ENCODE peak calls at places on chromosomes 11 and 22, in eight cellular contexts. One of them, this sample, is unnamed.

GRCh38 chr22:37019309-37020191 is at the start of the genes MPST and TST:
- DNase-seq in tibial nerve: peak
- DNase-seq in RWPE1: peak
- DNase-seq in tibial artery: peak
- DNase-seq in mucosa of descending colon: peak
- DNase-seq in GM20000: peak
- DNase-seq in HCT116: no peak
- DNase-seq in fibroblast of mammary gland: peak
- DNase-seq in this sample: peak

GRCh38 chr11:17599460-17599925 is 52.4 kb downstream of the OTOG start:
- DNase-seq in tibial nerve: no peak
- DNase-seq in RWPE1: no peak
- DNase-seq in tibial artery: no peak
- DNase-seq in mucosa of descending colon: no peak
- DNase-seq in GM20000: no peak
- DNase-seq in HCT116: no peak
- DNase-seq in fibroblast of mammary gland: no peak
- DNase-seq in this sample: no peak

GRCh38 chr22:37870273-37870672 is 21.1 kb downstream of the EIF3L start:
- DNase-seq in tibial nerve: no peak
- DNase-seq in RWPE1: no peak
- DNase-seq in tibial artery: no peak
- DNase-seq in mucosa of descending colon: no peak
- DNase-seq in GM20000: no peak
- DNase-seq in HCT116: no peak
- DNase-seq in fibroblast of mammary gland: peak
- DNase-seq in this sample: no peak

GRCh38 chr11:106017088-106017487 is 5.0 kb downstream of the MSANTD4 start:
- DNase-seq in tibial nerve: no peak
- DNase-seq in RWPE1: no peak
- DNase-seq in tibial artery: no peak
- DNase-seq in mucosa of descending colon: no peak
- DNase-seq in GM20000: no peak
- DNase-seq in HCT116: no peak
- DNase-seq in fibroblast of mammary gland: no peak
- DNase-seq in this sample: no peak

GRCh38 chr11:113806403-113806802 is 26.8 kb downstream of the CLDN25 start:
- DNase-seq in tibial nerve: no peak
- DNase-seq in RWPE1: no peak
- DNase-seq in tibial artery: no peak
- DNase-seq in mucosa of descending colon: peak
- DNase-seq in GM20000: peak
- DNase-seq in HCT116: peak
- DNase-seq in fibroblast of mammary gland: peak
- DNase-seq in this sample: no peak

GRCh38 chr22:44885806-44886360 is 123.9 kb downstream of the PHF21B start:
- DNase-seq in tibial nerve: no peak
- DNase-seq in RWPE1: no peak
- DNase-seq in tibial artery: peak
- DNase-seq in mucosa of descending colon: no peak
- DNase-seq in GM20000: no peak
- DNase-seq in HCT116: no peak
- DNase-seq in fibroblast of mammary gland: no peak
- DNase-seq in this sample: no peak

GRCh38 chr11:95512177-95512576 is 277.4 kb downstream of the FAM76B start:
- DNase-seq in tibial nerve: no peak
- DNase-seq in RWPE1: peak
- DNase-seq in tibial artery: peak
- DNase-seq in mucosa of descending colon: no peak
- DNase-seq in GM20000: no peak
- DNase-seq in HCT116: no peak
- DNase-seq in fibroblast of mammary gland: peak
- DNase-seq in this sample: no peak

GRCh38 chr11:28697920-28698827 is 590.0 kb downstream of the METTL15 start:
- DNase-seq in tibial nerve: peak
- DNase-seq in RWPE1: peak
- DNase-seq in tibial artery: peak
- DNase-seq in mucosa of descending colon: peak
- DNase-seq in GM20000: peak
- DNase-seq in HCT116: peak
- DNase-seq in fibroblast of mammary gland: peak
- DNase-seq in this sample: peak

GRCh38 chr11:120318906-120319305 is 6.2 kb upstream of the TLCD5 start:
- DNase-seq in tibial nerve: no peak
- DNase-seq in RWPE1: no peak
- DNase-seq in tibial artery: no peak
- DNase-seq in mucosa of descending colon: no peak
- DNase-seq in GM20000: no peak
- DNase-seq in HCT116: no peak
- DNase-seq in fibroblast of mammary gland: no peak
- DNase-seq in this sample: no peak

GRCh38 chr22:26234267-26234666 is 65.0 kb downstream of the SEZ6L start:
- DNase-seq in tibial nerve: no peak
- DNase-seq in RWPE1: no peak
- DNase-seq in tibial artery: no peak
- DNase-seq in mucosa of descending colon: no peak
- DNase-seq in GM20000: no peak
- DNase-seq in HCT116: no peak
- DNase-seq in fibroblast of mammary gland: no peak
- DNase-seq in this sample: no peak

GRCh38 chr22:38652858-38653257 is 3.3 kb downstream of the FAM227A start:
- DNase-seq in tibial nerve: no peak
- DNase-seq in RWPE1: no peak
- DNase-seq in tibial artery: no peak
- DNase-seq in mucosa of descending colon: peak
- DNase-seq in GM20000: no peak
- DNase-seq in HCT116: no peak
- DNase-seq in fibroblast of mammary gland: no peak
- DNase-seq in this sample: no peak

GRCh38 chr11:111714522-111714921 is 51.7 kb downstream of the PPP2R1B start:
- DNase-seq in tibial nerve: no peak
- DNase-seq in RWPE1: no peak
- DNase-seq in tibial artery: no peak
- DNase-seq in mucosa of descending colon: no peak
- DNase-seq in GM20000: no peak
- DNase-seq in HCT116: no peak
- DNase-seq in fibroblast of mammary gland: no peak
- DNase-seq in this sample: no peak

GRCh38 chr22:33921576-33922181 is 1.4 kb upstream of the LARGE1 start:
- DNase-seq in tibial nerve: peak
- DNase-seq in RWPE1: no peak
- DNase-seq in tibial artery: peak
- DNase-seq in mucosa of descending colon: peak
- DNase-seq in GM20000: peak
- DNase-seq in HCT116: no peak
- DNase-seq in fibroblast of mammary gland: peak
- DNase-seq in this sample: peak

GRCh38 chr22:24027389-24027980 is 16.4 kb downstream of the CABIN1 start:
- DNase-seq in tibial nerve: no peak
- DNase-seq in RWPE1: no peak
- DNase-seq in tibial artery: no peak
- DNase-seq in mucosa of descending colon: no peak
- DNase-seq in GM20000: no peak
- DNase-seq in HCT116: no peak
- DNase-seq in fibroblast of mammary gland: peak
- DNase-seq in this sample: no peak

GRCh38 chr11:2316169-2316962 is 14.6 kb downstream of the TSPAN32 start:
- DNase-seq in tibial nerve: no peak
- DNase-seq in RWPE1: no peak
- DNase-seq in tibial artery: no peak
- DNase-seq in mucosa of descending colon: no peak
- DNase-seq in GM20000: no peak
- DNase-seq in HCT116: no peak
- DNase-seq in fibroblast of mammary gland: no peak
- DNase-seq in this sample: no peak

GRCh38 chr11:39011822-39012221 is 2413.8 kb upstream of the RAG2 start:
- DNase-seq in tibial nerve: no peak
- DNase-seq in RWPE1: no peak
- DNase-seq in tibial artery: no peak
- DNase-seq in mucosa of descending colon: no peak
- DNase-seq in GM20000: no peak
- DNase-seq in HCT116: no peak
- DNase-seq in fibroblast of mammary gland: no peak
- DNase-seq in this sample: no peak

GRCh38 chr11:48900131-48900800 is 83.4 kb downstream of the TRIM51G start:
- DNase-seq in tibial nerve: no peak
- DNase-seq in RWPE1: no peak
- DNase-seq in tibial artery: peak
- DNase-seq in mucosa of descending colon: no peak
- DNase-seq in GM20000: no peak
- DNase-seq in HCT116: no peak
- DNase-seq in fibroblast of mammary gland: no peak
- DNase-seq in this sample: no peak

GRCh38 chr11:33930317-33931021 is 38.6 kb upstream of the LMO2 start:
- DNase-seq in tibial nerve: no peak
- DNase-seq in RWPE1: no peak
- DNase-seq in tibial artery: peak
- DNase-seq in mucosa of descending colon: peak
- DNase-seq in GM20000: no peak
- DNase-seq in HCT116: no peak
- DNase-seq in fibroblast of mammary gland: peak
- DNase-seq in this sample: no peak

GRCh38 chr11:73199446-73199845 is 18.6 kb upstream of the P2RY2 start:
- DNase-seq in tibial nerve: no peak
- DNase-seq in RWPE1: no peak
- DNase-seq in tibial artery: no peak
- DNase-seq in mucosa of descending colon: no peak
- DNase-seq in GM20000: no peak
- DNase-seq in HCT116: no peak
- DNase-seq in fibroblast of mammary gland: no peak
- DNase-seq in this sample: no peak

GRCh38 chr11:66363805-66364535 is 7.6 kb downstream of the SLC29A2 start:
- DNase-seq in tibial nerve: no peak
- DNase-seq in RWPE1: no peak
- DNase-seq in tibial artery: no peak
- DNase-seq in mucosa of descending colon: peak
- DNase-seq in GM20000: peak
- DNase-seq in HCT116: no peak
- DNase-seq in fibroblast of mammary gland: peak
- DNase-seq in this sample: peak
- TF ChIP-seq CTCF in tibial nerve: no peak
- TF ChIP-seq CTCF in RWPE1: peak
- TF ChIP-seq CTCF in tibial artery: peak
- TF ChIP-seq CTCF in mucosa of descending colon: peak
- TF ChIP-seq CTCF in GM20000: peak
- TF ChIP-seq CTCF in HCT116: peak
- TF ChIP-seq CTCF in fibroblast of mammary gland: peak
- TF ChIP-seq CTCF in this sample: peak

GRCh38 chr11:71202598-71202944 is 49.8 kb downstream of the SHANK2 start:
- DNase-seq in tibial nerve: no peak
- DNase-seq in RWPE1: no peak
- DNase-seq in tibial artery: no peak
- DNase-seq in mucosa of descending colon: no peak
- DNase-seq in GM20000: no peak
- DNase-seq in HCT116: no peak
- DNase-seq in fibroblast of mammary gland: no peak
- DNase-seq in this sample: no peak

GRCh38 chr11:71200172-71200716 is 52.1 kb downstream of the SHANK2 start:
- DNase-seq in tibial nerve: no peak
- DNase-seq in RWPE1: no peak
- DNase-seq in tibial artery: no peak
- DNase-seq in mucosa of descending colon: no peak
- DNase-seq in GM20000: no peak
- DNase-seq in HCT116: no peak
- DNase-seq in fibroblast of mammary gland: no peak
- DNase-seq in this sample: no peak

GRCh38 chr11:71201936-71202597 is 50.3 kb downstream of the SHANK2 start:
- DNase-seq in tibial nerve: no peak
- DNase-seq in RWPE1: no peak
- DNase-seq in tibial artery: no peak
- DNase-seq in mucosa of descending colon: no peak
- DNase-seq in GM20000: no peak
- DNase-seq in HCT116: no peak
- DNase-seq in fibroblast of mammary gland: no peak
- DNase-seq in this sample: no peak

GRCh38 chr11:71200761-71201160 is 51.6 kb downstream of the SHANK2 start:
- DNase-seq in tibial nerve: no peak
- DNase-seq in RWPE1: no peak
- DNase-seq in tibial artery: no peak
- DNase-seq in mucosa of descending colon: no peak
- DNase-seq in GM20000: no peak
- DNase-seq in HCT116: no peak
- DNase-seq in fibroblast of mammary gland: no peak
- DNase-seq in this sample: no peak

GRCh38 chr11:71201231-71201630 is 51.1 kb downstream of the SHANK2 start:
- DNase-seq in tibial nerve: no peak
- DNase-seq in RWPE1: no peak
- DNase-seq in tibial artery: no peak
- DNase-seq in mucosa of descending colon: no peak
- DNase-seq in GM20000: no peak
- DNase-seq in HCT116: no peak
- DNase-seq in fibroblast of mammary gland: no peak
- DNase-seq in this sample: no peak
- TF ChIP-seq CTCF in tibial nerve: no peak
- TF ChIP-seq CTCF in RWPE1: no peak
- TF ChIP-seq CTCF in tibial artery: no peak
- TF ChIP-seq CTCF in mucosa of descending colon: no peak
- TF ChIP-seq CTCF in GM20000: no peak
- TF ChIP-seq CTCF in HCT116: no peak
- TF ChIP-seq CTCF in fibroblast of mammary gland: no peak
- TF ChIP-seq CTCF in this sample: no peak

GRCh38 chr11:43358670-43359431 is at the start of gene TTC17:
- DNase-seq in tibial nerve: peak
- DNase-seq in RWPE1: peak
- DNase-seq in tibial artery: peak
- DNase-seq in mucosa of descending colon: peak
- DNase-seq in GM20000: peak
- DNase-seq in HCT116: peak
- DNase-seq in fibroblast of mammary gland: peak
- DNase-seq in this sample: peak

GRCh38 chr11:43358308-43358669 is 431 bp upstream of the TTC17 start:
- DNase-seq in tibial nerve: no peak
- DNase-seq in RWPE1: no peak
- DNase-seq in tibial artery: no peak
- DNase-seq in mucosa of descending colon: peak
- DNase-seq in GM20000: no peak
- DNase-seq in HCT116: no peak
- DNase-seq in fibroblast of mammary gland: no peak
- DNase-seq in this sample: no peak

GRCh38 chr11:43354311-43354710 is 4.4 kb upstream of the TTC17 start:
- DNase-seq in tibial nerve: no peak
- DNase-seq in RWPE1: no peak
- DNase-seq in tibial artery: no peak
- DNase-seq in mucosa of descending colon: no peak
- DNase-seq in GM20000: no peak
- DNase-seq in HCT116: no peak
- DNase-seq in fibroblast of mammary gland: no peak
- DNase-seq in this sample: no peak

GRCh38 chr11:43360361-43361032 is 1.8 kb downstream of the TTC17 start:
- DNase-seq in tibial nerve: no peak
- DNase-seq in RWPE1: no peak
- DNase-seq in tibial artery: no peak
- DNase-seq in mucosa of descending colon: no peak
- DNase-seq in GM20000: no peak
- DNase-seq in HCT116: no peak
- DNase-seq in fibroblast of mammary gland: peak
- DNase-seq in this sample: no peak

GRCh38 chr11:43359432-43359818 is 705 bp downstream of the TTC17 start:
- DNase-seq in tibial nerve: no peak
- DNase-seq in RWPE1: peak
- DNase-seq in tibial artery: no peak
- DNase-seq in mucosa of descending colon: peak
- DNase-seq in GM20000: peak
- DNase-seq in HCT116: no peak
- DNase-seq in fibroblast of mammary gland: peak
- DNase-seq in this sample: no peak
- TF ChIP-seq CTCF in tibial nerve: no peak
- TF ChIP-seq CTCF in RWPE1: no peak
- TF ChIP-seq CTCF in tibial artery: no peak
- TF ChIP-seq CTCF in mucosa of descending colon: no peak
- TF ChIP-seq CTCF in GM20000: no peak
- TF ChIP-seq CTCF in HCT116: no peak
- TF ChIP-seq CTCF in fibroblast of mammary gland: no peak
- TF ChIP-seq CTCF in this sample: no peak

GRCh38 chr11:102813484-102813883 is 15.5 kb upstream of the MMP1 start:
- DNase-seq in tibial nerve: no peak
- DNase-seq in RWPE1: no peak
- DNase-seq in tibial artery: no peak
- DNase-seq in mucosa of descending colon: no peak
- DNase-seq in GM20000: no peak
- DNase-seq in HCT116: no peak
- DNase-seq in fibroblast of mammary gland: no peak
- DNase-seq in this sample: no peak
- TF ChIP-seq CTCF in tibial nerve: no peak
- TF ChIP-seq CTCF in RWPE1: no peak
- TF ChIP-seq CTCF in tibial artery: no peak
- TF ChIP-seq CTCF in mucosa of descending colon: no peak
- TF ChIP-seq CTCF in GM20000: no peak
- TF ChIP-seq CTCF in HCT116: no peak
- TF ChIP-seq CTCF in fibroblast of mammary gland: no peak
- TF ChIP-seq CTCF in this sample: no peak